ENCODE peak calls at places on chromosome 3, in six cellular contexts. C, H, P, J, T and E are unnamed samples.

GRCh38 chr3:115922681-115923347 is 299.5 kb downstream of the GAP43 start:
- DNase-seq in C (peak; percentile 10), H (no peak), P (no peak), J (no peak), T (no peak), E (no peak)

GRCh38 chr3:21835266-21835665 is 84.3 kb upstream of the ZNF385D start:
- DNase-seq in C (no peak), H (no peak), P (no peak), J (no peak), T (no peak), E (no peak)

GRCh38 chr3:64454179-64454578 is 228.9 kb upstream of the PRICKLE2 start:
- DNase-seq in C (no peak), H (no peak), P (no peak), J (no peak), T (no peak), E (no peak)

GRCh38 chr3:58996730-58997129 is 53.1 kb downstream of the CFAP20DC start:
- DNase-seq in C (no peak), H (no peak), P (no peak), J (no peak), T (no peak), E (no peak)

GRCh38 chr3:16935766-16936165 is 51.0 kb downstream of the PLCL2 start:
- DNase-seq in C (no peak), H (no peak), P (no peak), J (no peak), T (no peak), E (no peak)

GRCh38 chr3:68535782-68536181 is 396.6 kb downstream of the TAFA4 start:
- DNase-seq in C (no peak), H (no peak), P (no peak), J (no peak), T (no peak), E (no peak)

GRCh38 chr3:11544413-11545181 is 99.1 kb downstream of the VGLL4 start:
- DNase-seq in C (no peak), H (no peak), P (no peak), J (no peak), T (peak; percentile 22), E (peak; percentile 80)

GRCh38 chr3:93984618-93985017 is 4.7 kb downstream of the ARL13B start:
- DNase-seq in C (no peak), H (no peak), P (no peak), J (no peak), T (no peak), E (no peak)

GRCh38 chr3:144463916-144464315 is 492.3 kb downstream of the DIPK2A start:
- DNase-seq in C (no peak), H (no peak), P (no peak), J (no peak), T (no peak), E (no peak)

GRCh38 chr3:150544040-150544439 is 2.3 kb downstream of the SERP1 start:
- DNase-seq in C (no peak), H (no peak), P (no peak), J (no peak), T (no peak), E (no peak)

GRCh38 chr3:123655400-123655799 is 70.5 kb upstream of the HACD2 start:
- DNase-seq in C (no peak), H (no peak), P (no peak), J (no peak), T (no peak), E (no peak)
- H3K27me3 ChIP-seq in C (no peaks in the 10 kb centered on the region), H (no peaks in the 10 kb centered on the region), P (no peaks in the 10 kb centered on the region), J (no peaks in the 10 kb centered on the region), T (no peaks in the 10 kb centered on the region), E (no peaks in the 10 kb centered on the region)

GRCh38 chr3:174255454-174255853 is 603.7 kb upstream of the NAALADL2 start:
- DNase-seq in C (no peak), H (no peak), P (no peak), J (no peak), T (no peak), E (no peak)
- H3K27me3 ChIP-seq in C (no peaks in the 10 kb centered on the region), H (no peaks in the 10 kb centered on the region), P (no peaks in the 10 kb centered on the region), J (no peaks in the 10 kb centered on the region), T (no peaks in the 10 kb centered on the region), E (no peaks in the 10 kb centered on the region)

GRCh38 chr3:152458725-152459515 is 190.2 kb downstream of the MBNL1 start:
- DNase-seq in C (no peak), H (no peak), P (no peak), J (no peak), T (no peak), E (no peak)

GRCh38 chr3:152458023-152458724 is 189.4 kb downstream of the MBNL1 start:
- DNase-seq in C (no peak), H (no peak), P (no peak), J (no peak), T (no peak), E (no peak)

GRCh38 chr3:152460936-152461335 is 192.2 kb downstream of the MBNL1 start:
- DNase-seq in C (no peak), H (no peak), P (peak; percentile 23), J (no peak), T (no peak), E (no peak)

GRCh38 chr3:152459572-152459971 is 190.8 kb downstream of the MBNL1 start:
- DNase-seq in C (no peak), H (no peak), P (no peak), J (no peak), T (no peak), E (no peak)

GRCh38 chr3:152461460-152461859 is 192.7 kb downstream of the MBNL1 start:
- DNase-seq in C (no peak), H (no peak), P (no peak), J (no peak), T (no peak), E (no peak)
- H3K27me3 ChIP-seq in C (no peaks in the 10 kb centered on the region), H (no peaks in the 10 kb centered on the region), P (no peaks in the 10 kb centered on the region), J (no peaks in the 10 kb centered on the region), T (no peaks in the 10 kb centered on the region), E (no peaks in the 10 kb centered on the region)

GRCh38 chr3:134650431-134651346 is at the start of gene KY:
- DNase-seq in C (no peak), H (peak; percentile 55), P (peak; percentile 15), J (no peak), T (peak; percentile 60), E (peak; percentile 44)
- H3K27me3 ChIP-seq in C (peaks cover 5% of the 10 kb centered on the region), H (no peaks in the 10 kb centered on the region), P (peaks cover 15% of the 10 kb centered on the region), J (no peaks in the 10 kb centered on the region), T (no peaks in the 10 kb centered on the region), E (no peaks in the 10 kb centered on the region)

DNA sequence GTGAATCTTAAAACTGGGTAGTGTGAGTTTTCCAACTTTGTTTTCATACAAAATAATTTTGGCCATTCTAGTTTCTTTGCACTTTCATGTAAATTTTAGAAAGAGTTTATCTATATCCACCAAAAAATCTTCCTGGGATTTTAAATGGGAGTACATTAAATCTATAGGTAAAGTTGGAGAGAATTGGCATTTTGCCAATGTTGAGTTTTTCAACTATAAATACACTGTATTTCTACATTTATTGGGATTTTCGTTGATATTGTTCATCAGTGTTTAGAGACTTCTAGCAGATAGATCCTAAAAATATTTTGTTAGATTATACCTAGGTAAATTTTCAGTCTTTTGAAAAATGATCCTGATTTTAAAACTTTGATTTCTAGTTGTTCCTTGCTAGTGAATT is 83.1 kb upstream of the CCDC54 start:
- DNase-seq in C (no peak), H (no peak), P (no peak), J (no peak), T (no peak), E (no peak)
- H3K27me3 ChIP-seq in C (no peaks in the 10 kb centered on the region), H (no peaks in the 10 kb centered on the region), P (no peaks in the 10 kb centered on the region), J (no peaks in the 10 kb centered on the region), T (no peaks in the 10 kb centered on the region), E (no peaks in the 10 kb centered on the region)